ENCODE peak calls at places on chromosome 1, in nine cellular contexts. W, X, T, F, P, L, R, A and Q are unnamed samples.
A peak's percentile ranks its signal among the peaks of the same experiment; 100 is the strongest.

GRCh38 chr1:245956225-245956624 is 550.9 kb downstream of the SMYD3 start:
- DNase-seq in W (no peak), X (no peak), T (no peak), F (no peak), P (no peak), L (no peak), R (no peak), A (peak; percentile 39), Q (no peak)

GRCh38 chr1:170698711-170699275 is 34.9 kb downstream of the PRRX1 start:
- DNase-seq in W (no peak), X (peak; percentile 69), T (no peak), F (no peak), P (no peak), L (no peak), R (peak; percentile 84), A (peak; percentile 89), Q (no peak)

GRCh38 chr1:192691041-192691440 is 55.1 kb downstream of the RGS13 start:
- DNase-seq in W (no peak), X (no peak), T (no peak), F (no peak), P (no peak), L (no peak), R (no peak), A (no peak), Q (no peak)

GRCh38 chr1:200895801-200896570 is 1.3 kb downstream of the INAVA start:
- DNase-seq in W (no peak), X (no peak), T (no peak), F (peak; percentile 49), P (no peak), L (no peak), R (no peak), A (no peak), Q (no peak)

GRCh38 chr1:25169610-25170009 is 62.7 kb downstream of the SYF2 start:
- DNase-seq in W (no peak), X (no peak), T (no peak), F (no peak), P (no peak), L (no peak), R (no peak), A (no peak), Q (no peak)

GRCh38 chr1:182608850-182609610 is 4.8 kb upstream of the RGS16 start:
- DNase-seq in W (no peak), X (peak; percentile 62), T (no peak), F (no peak), P (no peak), L (no peak), R (peak; percentile 53), A (peak; percentile 36), Q (no peak)

GRCh38 chr1:54359393-54360162 is 46.6 kb downstream of the SSBP3 start:
- DNase-seq in W (no peak), X (no peak), T (no peak), F (no peak), P (no peak), L (no peak), R (no peak), A (no peak), Q (no peak)

GRCh38 chr1:202807367-202807925 is 775 bp downstream of the KDM5B start:
- DNase-seq in W (no peak), X (no peak), T (no peak), F (no peak), P (peak; percentile 55), L (peak; percentile 15), R (peak; percentile 42), A (no peak), Q (peak; percentile 83)

GRCh38 chr1:12636098-12636950 is 7.6 kb upstream of the AADACL4 start:
- DNase-seq in W (no peak), X (peak; percentile 85), T (no peak), F (no peak), P (peak; percentile 37), L (no peak), R (peak; percentile 95), A (peak; percentile 64), Q (no peak)

GRCh38 chr1:87642581-87643129 is 314.0 kb downstream of the LMO4 start:
- DNase-seq in W (no peak), X (peak; percentile 14), T (no peak), F (peak; percentile 86), P (no peak), L (no peak), R (peak; percentile 16), A (no peak), Q (no peak)

GRCh38 chr1:208132287-208132882 is 111.8 kb downstream of the PLXNA2 start:
- DNase-seq in W (no peak), X (peak; percentile 81), T (peak; percentile 39), F (peak; percentile 54), P (peak; percentile 89), L (peak; percentile 90), R (peak; percentile 85), A (peak; percentile 53), Q (peak; percentile 82)

GRCh38 chr1:201702936-201703335 is 126.0 kb upstream of the IPO9 start:
- DNase-seq in W (no peak), X (no peak), T (no peak), F (no peak), P (no peak), L (no peak), R (peak; percentile 39), A (no peak), Q (no peak)

GRCh38 chr1:9363061-9363471 is 70.4 kb downstream of the SPSB1 start:
- DNase-seq in W (no peak), X (no peak), T (no peak), F (no peak), P (no peak), L (no peak), R (no peak), A (no peak), Q (no peak)

DNA sequence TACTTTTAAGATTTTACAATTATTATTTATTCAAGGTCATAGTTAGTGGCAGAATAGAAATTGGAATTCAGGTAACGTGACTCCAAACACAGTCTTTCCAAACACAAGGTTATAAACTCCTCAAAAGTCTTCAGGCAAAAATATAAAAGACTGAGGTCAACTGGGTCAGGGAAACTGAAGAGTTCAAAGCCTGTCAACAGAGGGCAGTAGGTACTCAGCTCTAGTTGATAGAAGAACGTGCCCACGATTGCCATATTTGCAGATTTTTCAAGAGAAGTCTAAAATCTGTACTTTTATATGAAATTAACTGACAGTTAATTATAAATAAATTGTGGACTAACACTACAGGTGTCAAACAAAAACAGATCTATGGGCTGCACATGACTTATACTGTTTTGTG is 135.0 kb downstream of the LHX4 start:
- DNase-seq in W (no peak), X (no peak), T (no peak), F (peak; percentile 9), P (no peak), L (peak; percentile 8), R (no peak), A (no peak), Q (no peak)
- TF ChIP-seq CTCF in W (peak; percentile 53), X (no peak), T (no peak), F (no peak), P (no peak), L (peak; percentile 31), R (peak; percentile 18), A (no peak), Q (peak; percentile 21)

GRCh38 chr1:115713906-115714305 is 54.6 kb downstream of the CASQ2 start:
- DNase-seq in W (no peak), X (no peak), T (no peak), F (no peak), P (no peak), L (no peak), R (no peak), A (no peak), Q (no peak)

GRCh38 chr1:115712911-115713609 is 55.5 kb downstream of the CASQ2 start:
- DNase-seq in W (no peak), X (no peak), T (no peak), F (no peak), P (no peak), L (no peak), R (no peak), A (no peak), Q (no peak)

GRCh38 chr1:115714572-115715141 is 53.9 kb downstream of the CASQ2 start:
- DNase-seq in W (no peak), X (no peak), T (no peak), F (peak; percentile 41), P (peak; percentile 50), L (no peak), R (no peak), A (no peak), Q (no peak)

GRCh38 chr1:115718011-115718754 is 50.3 kb downstream of the CASQ2 start:
- DNase-seq in W (no peak), X (no peak), T (no peak), F (no peak), P (no peak), L (no peak), R (no peak), A (peak; percentile 40), Q (no peak)

DNA sequence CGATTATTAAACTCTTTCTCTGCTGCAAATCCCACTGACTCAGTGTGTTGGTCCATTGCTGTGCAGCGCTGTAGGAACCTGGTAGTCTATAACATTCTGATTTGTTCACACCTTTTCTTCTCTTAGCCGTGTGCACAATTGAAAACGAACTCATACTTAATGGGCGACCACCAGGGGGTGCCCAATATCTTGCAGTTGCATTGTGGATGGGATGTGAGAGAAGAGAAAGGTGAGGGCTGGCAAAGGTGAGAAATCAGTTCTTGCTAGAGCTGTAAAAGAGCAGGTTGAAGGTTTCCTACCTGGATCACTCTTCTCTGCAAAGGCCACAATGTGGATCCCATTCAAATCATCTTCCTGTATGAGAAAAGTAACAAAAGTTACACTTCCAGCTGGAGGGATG is 51.0 kb downstream of the CASQ2 start:
- DNase-seq in W (no peak), X (peak; percentile 49), T (no peak), F (peak; percentile 57), P (peak; percentile 53), L (peak; percentile 75), R (peak; percentile 57), A (peak; percentile 13), Q (peak; percentile 21)
- TF ChIP-seq CTCF in W (peak; percentile 40), X (peak; percentile 55), T (peak; percentile 50), F (peak; percentile 74), P (peak; percentile 59), L (peak; percentile 86), R (peak; percentile 50), A (peak; percentile 40), Q (peak; percentile 15)

DNA sequence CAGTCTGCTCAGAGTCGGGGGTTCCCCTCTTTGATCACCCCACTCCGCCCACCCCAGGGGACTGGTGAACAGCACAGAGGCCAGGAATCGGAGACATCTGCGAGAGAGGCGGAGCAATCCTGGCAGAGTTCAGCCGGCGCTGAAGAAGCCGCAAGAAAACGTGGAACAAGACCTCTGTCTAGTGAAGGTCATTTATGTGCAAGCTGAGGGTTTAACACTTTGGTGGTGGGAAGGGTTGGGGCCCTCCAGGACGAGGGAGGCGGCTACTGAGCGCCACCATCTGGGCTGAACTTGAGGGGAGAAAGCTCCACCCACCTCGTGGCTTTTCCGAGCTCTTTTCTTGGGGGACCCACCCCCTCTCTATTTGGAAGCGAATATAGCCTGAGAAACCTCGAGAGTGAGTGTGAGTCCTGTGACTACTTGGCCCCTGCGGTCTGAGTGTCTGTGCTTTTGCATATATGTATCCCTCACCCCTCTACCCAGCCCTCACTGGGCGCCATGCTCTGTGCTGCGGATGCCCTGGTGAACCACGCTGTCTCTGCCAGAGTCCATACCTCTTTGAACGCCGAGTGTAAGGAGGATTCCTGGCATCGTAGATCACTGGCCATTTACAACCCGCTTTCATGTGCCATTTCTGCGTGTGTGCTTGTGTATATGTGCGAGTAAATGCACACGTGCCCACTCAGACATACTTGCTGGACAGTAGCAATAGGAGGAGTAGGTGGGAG is 1.2 kb upstream of the EPHA10 start:
- DNase-seq in W (no peak), X (no peak), T (no peak), F (no peak), P (no peak), L (no peak), R (no peak), A (no peak), Q (peak; percentile 52)
- TF ChIP-seq CTCF in W (peak; percentile 63), X (no peak), T (no peak), F (peak; percentile 52), P (no peak), L (no peak), R (no peak), A (no peak), Q (peak; percentile 7)

GRCh38 chr1:2530501-2531361 is 668 bp upstream of the HES5 start:
- DNase-seq in W (no peak), X (no peak), T (no peak), F (no peak), P (no peak), L (no peak), R (no peak), A (no peak), Q (no peak)
- TF ChIP-seq CTCF in W (no peak), X (no peak), T (no peak), F (no peak), P (no peak), L (no peak), R (no peak), A (no peak), Q (no peak)